ENCODE peak calls at places on chromosome 15, in four cellular contexts. P is KBM-7, X is HTR-8/SVneo, S is ELF-1. L is an unnamed sample.

GRCh38 chr15:77312523-77312922 is 107.4 kb downstream of the PEAK1 start:
- DNase-seq in S (no peak), X (no peak), P (no peak), L (no peak)

GRCh38 chr15:55031732-55032131 is 165.0 kb downstream of the RSL24D1 start:
- DNase-seq in X (no peak), P (no peak), S (no peak), L (peak; percentile 76)

GRCh38 chr15:29050870-29051269 is 165.1 kb downstream of the APBA2 start:
- DNase-seq in S (no peak), X (no peak), P (no peak), L (no peak)

GRCh38 chr15:74315626-74316025 is 51.8 kb downstream of the CYP11A1 start:
- DNase-seq in X (no peak), P (peak; percentile 78), S (no peak), L (peak; percentile 35)

GRCh38 chr15:81877533-81878227 is 168.1 kb downstream of the MEX3B start:
- DNase-seq in S (no peak), X (no peak), P (no peak), L (no peak)

GRCh38 chr15:39830166-39830565 is 47.5 kb upstream of the FSIP1 start:
- DNase-seq in X (no peak), P (no peak), S (no peak), L (no peak)

GRCh38 chr15:98226578-98226977 is 266.1 kb downstream of the ARRDC4 start:
- DNase-seq in X (no peak), P (no peak), S (no peak), L (no peak)

GRCh38 chr15:92666780-92667179 is 11.2 kb upstream of the FAM174B start:
- DNase-seq in X (no peak), S (no peak), P (no peak), L (no peak)

GRCh38 chr15:65310431-65311137 is 6.1 kb downstream of the RNU5B-1 start:
- DNase-seq in X (no peak), S (no peak), P (no peak), L (peak; percentile 82)

GRCh38 chr15:39887832-39888231 is 32.2 kb downstream of the GPR176 start:
- DNase-seq in S (no peak), P (peak; percentile 28), X (peak; percentile 39), L (peak; percentile 14)

GRCh38 chr15:61702224-61703120 is 357.8 kb downstream of the VPS13C start:
- DNase-seq in S (peak; percentile 15), X (no peak), P (no peak), L (no peak)

GRCh38 chr15:45376300-45376928 is 1.9 kb downstream of the GATM start:
- DNase-seq in P (peak; percentile 26), S (peak; percentile 4), X (no peak), L (no peak)

GRCh38 chr15:48858401-48858800 is 19.5 kb upstream of the EID1 start:
- DNase-seq in X (no peak), S (no peak), P (peak; percentile 26), L (peak; percentile 14)

GRCh38 chr15:96122077-96123027 is 208.1 kb upstream of the NR2F2 start:
- DNase-seq in S (peak; percentile 5), P (no peak), X (no peak), L (no peak)